ENCODE peak calls at places on chromosomes 12 and 14, in four cellular contexts. One of them, this sample, is unnamed.
A peak's percentile ranks its signal among the peaks of the same experiment; 100 is the strongest.

GRCh38 chr12:56874821-56875220 is 59.4 kb downstream of the SDR9C7 start:
- DNase-seq in PC-3: no peak
- DNase-seq in lower lobe of right lung: no peak
- DNase-seq in hepatocyte: no peak
- DNase-seq in this sample: no peak

GRCh38 chr12:12839886-12840285 is 26.7 kb downstream of the DDX47 start:
- DNase-seq in PC-3: peak; percentile 97
- DNase-seq in lower lobe of right lung: no peak
- DNase-seq in hepatocyte: peak; percentile 65
- DNase-seq in this sample: peak; percentile 68

GRCh38 chr12:112035219-112035765 is 22.1 kb downstream of the ERP29 start:
- DNase-seq in PC-3: no peak
- DNase-seq in lower lobe of right lung: no peak
- DNase-seq in hepatocyte: no peak
- DNase-seq in this sample: no peak

GRCh38 chr12:19671695-19672094 is 232.4 kb downstream of the AEBP2 start:
- DNase-seq in PC-3: no peak
- DNase-seq in lower lobe of right lung: no peak
- DNase-seq in hepatocyte: no peak
- DNase-seq in this sample: no peak

GRCh38 chr12:14408208-14408607 is 42.7 kb downstream of the ATF7IP start:
- DNase-seq in PC-3: peak; percentile 15
- DNase-seq in lower lobe of right lung: no peak
- DNase-seq in hepatocyte: no peak
- DNase-seq in this sample: peak; percentile 33

GRCh38 chr14:94161979-94162378 is 12.1 kb upstream of the PPP4R4 start:
- DNase-seq in PC-3: no peak
- DNase-seq in lower lobe of right lung: no peak
- DNase-seq in hepatocyte: no peak
- DNase-seq in this sample: peak; percentile 55

GRCh38 chr14:89621009-89621421 is 204.0 kb upstream of the FOXN3 start:
- DNase-seq in PC-3: no peak
- DNase-seq in lower lobe of right lung: no peak
- DNase-seq in hepatocyte: no peak
- DNase-seq in this sample: no peak

GRCh38 chr12:82326905-82327503 is 31.2 kb downstream of the CCDC59 start:
- DNase-seq in PC-3: peak; percentile 52
- DNase-seq in lower lobe of right lung: no peak
- DNase-seq in hepatocyte: peak; percentile 52
- DNase-seq in this sample: peak; percentile 45

GRCh38 chr12:68225576-68226476 is at the start of gene IL26:
- DNase-seq in PC-3: no peak
- DNase-seq in lower lobe of right lung: no peak
- DNase-seq in hepatocyte: no peak
- DNase-seq in this sample: no peak

GRCh38 chr12:4648499-4649357 is at the start of the genes AKAP3 and NDUFA9:
- DNase-seq in PC-3: peak; percentile 73
- DNase-seq in lower lobe of right lung: peak; percentile 85
- DNase-seq in hepatocyte: peak; percentile 92
- DNase-seq in this sample: peak; percentile 89

GRCh38 chr14:100102156-100102785 is 37.0 kb downstream of the EVL start:
- DNase-seq in PC-3: no peak
- DNase-seq in lower lobe of right lung: no peak
- DNase-seq in hepatocyte: no peak
- DNase-seq in this sample: no peak

GRCh38 chr14:80700601-80701000 is 240.9 kb downstream of the CEP128 start:
- DNase-seq in PC-3: no peak
- DNase-seq in lower lobe of right lung: no peak
- DNase-seq in hepatocyte: no peak
- DNase-seq in this sample: no peak

GRCh38 chr14:93369393-93370266 is 22.6 kb downstream of the COX8C start:
- DNase-seq in PC-3: no peak
- DNase-seq in lower lobe of right lung: no peak
- DNase-seq in hepatocyte: no peak
- DNase-seq in this sample: no peak

GRCh38 chr12:120651821-120652220 is 11.4 kb downstream of the CABP1 start:
- DNase-seq in PC-3: no peak
- DNase-seq in lower lobe of right lung: peak; percentile 10
- DNase-seq in hepatocyte: peak; percentile 27
- DNase-seq in this sample: no peak

GRCh38 chr12:27424631-27425230 is 21.8 kb upstream of the SMCO2 start:
- DNase-seq in PC-3: peak; percentile 66
- DNase-seq in lower lobe of right lung: no peak
- DNase-seq in hepatocyte: peak; percentile 58
- DNase-seq in this sample: peak; percentile 88

GRCh38 chr12:95959107-95959506 is 16.0 kb downstream of the AMDHD1 start:
- DNase-seq in PC-3: peak; percentile 49
- DNase-seq in lower lobe of right lung: no peak
- DNase-seq in hepatocyte: no peak
- DNase-seq in this sample: peak; percentile 20
- TF ChIP-seq CTCF in PC-3: peak; percentile 50
- TF ChIP-seq CTCF in lower lobe of right lung: peak; percentile 15
- TF ChIP-seq CTCF in hepatocyte: peak; percentile 15
- TF ChIP-seq CTCF in this sample: no peak

GRCh38 chr12:57896437-57897201 is 44.7 kb upstream of the ATP23 start:
- DNase-seq in PC-3: no peak
- DNase-seq in lower lobe of right lung: peak; percentile 78
- DNase-seq in hepatocyte: peak; percentile 82
- DNase-seq in this sample: peak; percentile 60

GRCh38 chr12:57898308-57898970 is 42.9 kb upstream of the ATP23 start:
- DNase-seq in PC-3: no peak
- DNase-seq in lower lobe of right lung: no peak
- DNase-seq in hepatocyte: no peak
- DNase-seq in this sample: no peak

GRCh38 chr12:57896139-57896436 is 45.3 kb upstream of the ATP23 start:
- DNase-seq in PC-3: no peak
- DNase-seq in lower lobe of right lung: no peak
- DNase-seq in hepatocyte: no peak
- DNase-seq in this sample: peak; percentile 65

GRCh38 chr12:57899010-57899662 is 42.2 kb upstream of the ATP23 start:
- DNase-seq in PC-3: peak; percentile 70
- DNase-seq in lower lobe of right lung: no peak
- DNase-seq in hepatocyte: no peak
- DNase-seq in this sample: peak; percentile 64

DNA sequence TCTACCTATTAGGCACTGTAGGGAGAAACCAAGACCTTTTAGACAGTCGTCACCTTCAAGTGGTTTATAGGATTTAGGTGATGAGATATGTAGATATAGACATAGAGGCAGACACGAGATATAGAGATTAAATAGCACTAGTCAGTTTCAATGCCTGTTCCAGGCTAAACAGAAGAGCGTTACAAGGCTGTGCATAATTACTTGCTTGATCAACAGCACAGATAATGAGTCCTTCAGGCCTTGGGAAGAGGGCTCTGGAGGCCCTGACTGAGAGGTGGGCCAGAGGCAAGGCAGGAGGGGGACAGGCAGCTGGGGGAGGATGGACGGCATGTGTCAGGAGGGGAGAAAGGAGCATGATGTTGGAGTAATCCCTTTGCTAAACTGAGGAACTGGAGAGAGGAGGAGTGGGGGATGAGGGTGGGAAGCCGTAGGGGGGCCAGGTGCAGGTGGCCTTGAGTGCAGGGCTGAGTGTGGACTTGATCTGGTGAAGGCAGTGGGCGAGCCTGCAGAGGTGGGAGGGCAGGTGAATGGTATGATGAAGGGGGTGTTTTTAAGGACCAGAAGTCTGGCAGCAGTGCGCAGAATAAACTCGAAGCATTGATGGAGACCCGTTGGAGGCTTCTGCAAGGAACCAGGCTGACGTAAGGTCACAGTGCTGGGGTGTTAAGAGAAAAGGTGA is 43.9 kb upstream of the ATP23 start:
- DNase-seq in PC-3: no peak
- DNase-seq in lower lobe of right lung: no peak
- DNase-seq in hepatocyte: no peak
- DNase-seq in this sample: no peak
- H3K27ac ChIP-seq in PC-3: no peak overlapping the region
- H3K27ac ChIP-seq in lower lobe of right lung: peak overlapping the region; percentile 98
- H3K27ac ChIP-seq in hepatocyte: peak overlapping the region; percentile 86
- H3K27ac ChIP-seq in this sample: peak overlapping the region; percentile 31

DNA sequence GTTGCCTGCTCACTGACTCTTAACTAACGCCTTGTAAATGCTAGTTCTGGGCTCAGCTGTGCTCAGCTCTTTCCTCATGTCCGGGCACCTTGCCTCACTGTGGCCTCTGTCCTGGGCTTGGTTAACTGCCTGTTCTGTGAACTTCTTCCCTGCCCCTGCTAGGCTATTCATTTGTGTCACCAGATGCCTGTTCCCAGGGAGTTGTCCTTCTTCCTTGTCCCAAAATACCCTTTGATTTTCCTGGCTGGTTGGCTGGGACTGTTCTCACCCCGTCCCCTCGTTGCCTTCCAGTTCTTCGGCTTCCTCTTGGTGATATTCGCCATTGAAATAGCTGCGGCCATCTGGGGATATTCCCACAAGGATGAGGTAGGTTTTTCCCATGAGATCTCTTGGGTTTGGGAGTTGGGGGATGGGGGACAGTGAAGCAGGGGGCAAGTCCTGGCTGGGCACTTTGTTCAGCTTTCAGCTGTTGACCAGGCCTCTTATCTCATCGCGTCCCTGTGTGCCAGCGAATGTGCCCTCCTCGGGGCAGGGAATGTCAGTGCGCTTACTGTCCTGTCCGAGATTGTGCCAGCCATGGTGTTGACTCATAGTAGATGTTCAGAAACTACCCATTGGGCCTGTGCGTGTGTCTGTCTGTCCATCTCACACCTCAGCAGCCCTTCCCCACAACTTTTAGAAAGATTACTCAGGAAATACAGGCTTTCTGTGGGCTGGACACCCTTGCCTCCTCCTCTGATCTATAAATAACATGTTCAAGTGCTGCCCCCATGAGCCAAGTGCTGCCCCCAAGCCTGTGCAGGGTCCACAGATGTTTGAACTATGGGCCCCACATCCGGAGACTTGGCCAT is 33.1 kb downstream of the CD9 start:
- DNase-seq in PC-3: no peak
- DNase-seq in lower lobe of right lung: no peak
- DNase-seq in hepatocyte: no peak
- DNase-seq in this sample: no peak
- H3K4me1 ChIP-seq in PC-3: peaks cover 58% of the 10 kb centered on the region
- H3K4me1 ChIP-seq in lower lobe of right lung: peaks cover 79% of the 10 kb centered on the region
- H3K4me1 ChIP-seq in hepatocyte: peaks cover 57% of the 10 kb centered on the region
- H3K4me1 ChIP-seq in this sample: peaks cover 35% of the 10 kb centered on the region

DNA sequence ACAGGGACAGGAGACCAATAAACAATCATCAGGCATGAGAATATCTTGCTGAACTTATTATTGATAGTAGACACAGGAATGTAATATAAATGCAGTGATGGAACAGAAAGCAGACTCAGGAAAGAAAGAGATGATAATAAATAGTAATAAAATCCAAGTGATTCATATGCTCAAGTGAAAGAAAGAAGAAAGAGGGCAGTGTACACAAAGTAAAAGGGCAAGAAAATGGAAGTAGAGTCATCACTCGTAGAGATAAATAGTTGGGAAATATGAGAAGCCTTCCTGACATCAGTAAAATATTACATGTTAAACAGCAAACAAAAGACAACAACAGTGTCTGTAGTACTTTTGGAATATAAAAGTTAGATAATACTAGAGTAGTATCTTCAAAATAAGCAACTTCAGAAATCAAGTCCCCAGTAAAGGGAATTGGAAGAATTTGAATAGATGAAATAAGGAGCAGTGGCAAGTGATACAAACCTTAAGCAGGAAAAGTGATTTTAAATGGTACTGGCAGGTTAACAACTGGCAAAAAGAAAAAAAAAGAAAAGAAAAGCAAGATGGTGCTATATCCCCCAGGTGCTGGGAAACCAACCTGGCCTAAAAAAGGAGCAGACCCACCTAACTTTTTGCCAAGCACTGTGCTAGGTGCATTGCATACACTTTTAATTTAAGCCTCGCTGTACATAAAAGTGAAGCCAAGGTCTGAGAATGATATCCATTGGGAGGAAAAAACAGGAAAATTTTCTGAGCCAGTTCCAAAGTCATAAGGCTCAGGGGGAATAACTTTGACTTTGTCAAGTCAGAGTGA is 412.5 kb downstream of the RAD51B start:
- DNase-seq in PC-3: peak; percentile 81
- DNase-seq in lower lobe of right lung: no peak
- DNase-seq in hepatocyte: no peak
- DNase-seq in this sample: no peak
- TF ChIP-seq CTCF in PC-3: peak; percentile 19
- TF ChIP-seq CTCF in lower lobe of right lung: no peak
- TF ChIP-seq CTCF in hepatocyte: no peak
- TF ChIP-seq CTCF in this sample: no peak

DNA sequence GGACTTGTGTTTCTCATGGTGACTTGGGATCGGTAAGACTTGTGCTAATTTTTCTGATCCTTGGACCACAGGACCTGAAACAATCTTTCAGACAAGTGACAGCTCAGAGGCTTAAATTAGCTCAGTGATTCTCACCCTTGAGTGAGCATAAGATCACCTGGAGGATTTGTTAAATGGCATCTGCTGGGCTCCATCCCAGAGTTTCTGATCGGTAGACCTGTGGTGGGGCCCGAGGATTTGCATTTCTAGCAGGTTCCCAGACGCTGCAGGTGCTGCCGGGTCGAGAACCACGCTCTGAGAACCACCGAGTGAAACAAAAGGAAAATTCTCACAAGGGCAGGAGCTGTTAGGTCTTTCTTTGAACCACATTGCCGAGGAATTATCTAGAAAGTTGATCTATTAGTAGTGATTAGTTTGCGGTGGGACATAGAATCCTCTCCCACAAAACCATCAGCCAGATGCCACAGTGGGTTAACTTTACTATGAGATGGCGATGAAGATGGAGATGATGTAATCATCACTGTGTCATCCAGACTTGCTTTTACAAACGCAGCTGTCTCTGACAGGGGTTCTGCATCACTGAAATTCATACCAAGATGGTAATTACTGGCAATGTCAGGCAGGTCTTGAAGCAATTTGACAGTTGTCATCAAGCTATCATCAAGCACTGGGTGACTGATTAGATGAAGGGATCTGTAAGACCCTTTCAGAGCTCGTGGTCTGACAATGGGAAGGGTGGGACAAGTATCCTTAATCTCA is 184.0 kb downstream of the AACS start:
- DNase-seq in PC-3: no peak
- DNase-seq in lower lobe of right lung: no peak
- DNase-seq in hepatocyte: no peak
- DNase-seq in this sample: no peak
- H3K27ac ChIP-seq in PC-3: no peak overlapping the region
- H3K27ac ChIP-seq in lower lobe of right lung: no peak overlapping the region
- H3K27ac ChIP-seq in hepatocyte: no peak overlapping the region
- H3K27ac ChIP-seq in this sample: no peak overlapping the region

GRCh38 chr14:36518031-36518585 is 1.9 kb downstream of the NKX2-1 start:
- DNase-seq in PC-3: no peak
- DNase-seq in lower lobe of right lung: no peak
- DNase-seq in hepatocyte: no peak
- DNase-seq in this sample: no peak

GRCh38 chr14:36520601-36521525 is 831 bp upstream of the NKX2-1 start:
- DNase-seq in PC-3: peak; percentile 30
- DNase-seq in lower lobe of right lung: peak; percentile 79
- DNase-seq in hepatocyte: peak; percentile 61
- DNase-seq in this sample: peak; percentile 62

GRCh38 chr14:36518586-36519430 is 1.2 kb downstream of the NKX2-1 start:
- DNase-seq in PC-3: no peak
- DNase-seq in lower lobe of right lung: peak; percentile 54
- DNase-seq in hepatocyte: no peak
- DNase-seq in this sample: no peak

GRCh38 chr14:36521598-36522345 is 1.7 kb upstream of the NKX2-1 start:
- DNase-seq in PC-3: no peak
- DNase-seq in lower lobe of right lung: peak; percentile 68
- DNase-seq in hepatocyte: no peak
- DNase-seq in this sample: no peak

GRCh38 chr14:36519431-36520321 is at the start of gene NKX2-1:
- DNase-seq in PC-3: no peak
- DNase-seq in lower lobe of right lung: peak; percentile 82
- DNase-seq in hepatocyte: no peak
- DNase-seq in this sample: no peak
- H3K4me1 ChIP-seq in PC-3: no peaks in the 10 kb centered on the region
- H3K4me1 ChIP-seq in lower lobe of right lung: peaks cover 19% of the 10 kb centered on the region
- H3K4me1 ChIP-seq in hepatocyte: peaks cover 23% of the 10 kb centered on the region
- H3K4me1 ChIP-seq in this sample: peaks cover 9% of the 10 kb centered on the region

This sample was measured in cardiac muscle cell.